ENCODE peak calls at places on chromosomes 11 and 22, in six cellular contexts. B, P, L, F, K and O are unnamed samples.

GRCh38 chr11:112321521-112322172 is 61.0 kb upstream of the PLET1 start:
- DNase-seq in B (no peak), P (peak), L (peak), F (peak), K (peak), O (peak)

GRCh38 chr11:119335091-119335654 is 846 bp downstream of the RNF26 start:
- DNase-seq in B (no peak), P (no peak), L (no peak), F (no peak), K (no peak), O (no peak)

GRCh38 chr11:70578371-70578770 is 180.0 kb downstream of the CTTN start:
- DNase-seq in B (no peak), P (no peak), L (no peak), F (no peak), K (no peak), O (no peak)

GRCh38 chr22:24836282-24836681 is 30.3 kb downstream of the SGSM1 start:
- DNase-seq in B (no peak), P (no peak), L (peak), F (no peak), K (no peak), O (no peak)

GRCh38 chr11:72222106-72222891 is 2.3 kb upstream of the INPPL1 start:
- DNase-seq in B (no peak), P (no peak), L (no peak), F (no peak), K (no peak), O (no peak)

GRCh38 chr11:92967178-92967577 is 2.3 kb upstream of the MTNR1B start:
- DNase-seq in B (no peak), P (no peak), L (no peak), F (no peak), K (no peak), O (no peak)

GRCh38 chr11:125429807-125430678 is 66.0 kb downstream of the FEZ1 start:
- DNase-seq in B (no peak), P (no peak), L (no peak), F (no peak), K (no peak), O (no peak)

GRCh38 chr22:21606775-21607174 is 23.0 kb downstream of the YDJC start:
- DNase-seq in B (no peak), P (no peak), L (no peak), F (no peak), K (no peak), O (no peak)

GRCh38 chr22:30781271-30781875 is 86.7 kb downstream of the OSBP2 start:
- DNase-seq in B (no peak), P (no peak), L (no peak), F (no peak), K (no peak), O (no peak)

GRCh38 chr11:124882339-124883071 is 15.2 kb downstream of the ROBO4 start:
- DNase-seq in B (no peak), P (peak), L (peak), F (no peak), K (no peak), O (no peak)

GRCh38 chr11:67356867-67357561 is 3.7 kb upstream of the POLD4 start:
- DNase-seq in B (no peak), P (peak), L (peak), F (peak), K (peak), O (peak)

GRCh38 chr11:65915821-65916251 is 3.0 kb downstream of the C11orf68 start:
- DNase-seq in B (peak), P (peak), L (peak), F (no peak), K (peak), O (no peak)

GRCh38 chr22:19706661-19707151 is 7.6 kb upstream of the SEPTIN5 start:
- DNase-seq in B (no peak), P (no peak), L (no peak), F (no peak), K (no peak), O (no peak)

GRCh38 chr11:75013051-75013450 is 24.3 kb downstream of the NEU3 start:
- DNase-seq in B (no peak), P (no peak), L (no peak), F (no peak), K (no peak), O (no peak)

GRCh38 chr11:114709960-114710359 is 31.6 kb downstream of the NXPE2 start:
- DNase-seq in B (no peak), P (no peak), L (no peak), F (no peak), K (no peak), O (no peak)

GRCh38 chr11:11163256-11163655 is 189.8 kb downstream of the CSNK2A3 start:
- DNase-seq in B (no peak), P (no peak), L (peak), F (no peak), K (no peak), O (no peak)

GRCh38 chr22:19066531-19067271 is 55.5 kb downstream of the DGCR2 start:
- DNase-seq in B (no peak), P (peak), L (peak), F (no peak), K (no peak), O (no peak)

GRCh38 chr22:26416670-26417270 is 12.3 kb upstream of the ASPHD2 start:
- DNase-seq in B (no peak), P (peak), L (peak), F (no peak), K (no peak), O (no peak)

GRCh38 chr22:29150701-29151100 is 55.0 kb upstream of the EMID1 start:
- DNase-seq in B (no peak), P (no peak), L (no peak), F (no peak), K (no peak), O (no peak)

GRCh38 chr11:1330473-1330872 is 21.0 kb upstream of the TOLLIP start:
- DNase-seq in B (no peak), P (no peak), L (no peak), F (no peak), K (no peak), O (peak)

GRCh38 chr11:34840736-34841386 is 75.3 kb downstream of the APIP start:
- DNase-seq in B (peak), P (peak), L (peak), F (peak), K (no peak), O (peak)

GRCh38 chr22:43272869-43273318 is 70.3 kb downstream of the SCUBE1 start:
- DNase-seq in B (no peak), P (no peak), L (no peak), F (no peak), K (no peak), O (no peak)

GRCh38 chr11:65378208-65378927 is 4.1 kb downstream of the SLC25A45 start:
- DNase-seq in B (no peak), P (no peak), L (no peak), F (no peak), K (no peak), O (peak)

DNA sequence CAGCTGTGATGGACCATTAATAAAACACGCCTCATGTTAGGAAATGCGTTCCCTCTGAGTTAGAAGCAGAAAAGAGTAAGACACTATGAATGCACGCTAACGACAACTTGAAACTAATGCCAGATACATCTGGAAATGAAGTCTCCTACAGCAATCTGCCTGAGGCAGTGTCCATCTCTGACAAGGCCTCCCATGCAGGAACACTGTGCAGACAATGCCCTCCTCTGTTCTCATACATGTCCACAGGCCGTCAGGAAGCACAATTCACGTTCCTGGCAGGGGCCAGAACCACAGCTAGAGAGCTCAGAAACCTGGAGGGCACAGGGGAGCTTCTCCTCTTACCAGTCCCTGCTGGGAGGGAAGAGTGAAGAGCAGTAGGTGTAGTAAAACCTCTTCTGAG is 41.3 kb upstream of the CYP2D6 start:
- DNase-seq in B (no peak), P (no peak), L (no peak), F (no peak), K (no peak), O (no peak)
- TF ChIP-seq CTCF in B (no peak), P (no peak), L (no peak), F (no peak), K (no peak), O (no peak)

DNA sequence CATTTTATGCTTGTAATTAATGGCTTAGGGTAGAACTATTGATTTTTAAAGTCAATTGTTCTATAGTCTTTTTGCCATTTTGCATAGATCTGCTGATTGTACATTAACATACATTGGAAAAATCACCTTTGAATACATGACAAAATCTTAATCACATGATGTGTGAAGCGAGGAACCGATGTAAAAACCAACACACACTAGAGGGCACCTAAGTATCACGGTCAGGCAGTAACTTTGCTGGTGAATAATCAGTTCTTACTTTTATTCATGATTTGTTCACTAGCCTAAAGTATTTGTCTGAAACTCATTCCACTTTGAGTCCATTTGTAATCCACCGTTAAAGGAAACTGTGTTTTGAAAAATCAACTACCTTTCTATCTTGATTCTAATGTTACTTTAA is 28.2 kb downstream of the JHY start:
- DNase-seq in B (peak), P (peak), L (peak), F (no peak), K (no peak), O (peak)
- TF ChIP-seq CTCF in B (peak), P (peak), L (peak), F (peak), K (peak), O (peak)

DNA sequence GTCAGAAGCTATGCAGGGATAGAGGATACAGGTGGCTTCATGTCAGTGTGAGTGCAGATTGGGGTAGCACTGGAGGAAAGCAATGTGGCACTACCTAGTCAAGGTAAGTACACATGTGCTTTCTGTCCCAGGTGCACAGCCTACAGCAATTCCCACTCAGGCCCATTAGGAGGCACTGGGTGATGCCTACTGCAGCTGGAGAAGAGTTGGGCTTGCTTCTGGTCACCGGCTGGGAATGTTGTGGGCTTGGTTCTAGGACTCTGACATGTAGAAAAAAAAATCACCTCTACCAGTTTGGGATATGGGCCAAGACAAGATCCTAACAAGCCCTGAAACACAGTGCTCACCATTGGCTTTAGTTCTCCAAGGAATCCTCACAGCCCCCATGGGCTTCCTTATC is 69.7 kb downstream of the TENM4 start:
- DNase-seq in B (no peak), P (no peak), L (no peak), F (no peak), K (no peak), O (no peak)
- TF ChIP-seq CTCF in B (no peak), P (no peak), L (no peak), F (no peak), K (no peak), O (no peak)

DNA sequence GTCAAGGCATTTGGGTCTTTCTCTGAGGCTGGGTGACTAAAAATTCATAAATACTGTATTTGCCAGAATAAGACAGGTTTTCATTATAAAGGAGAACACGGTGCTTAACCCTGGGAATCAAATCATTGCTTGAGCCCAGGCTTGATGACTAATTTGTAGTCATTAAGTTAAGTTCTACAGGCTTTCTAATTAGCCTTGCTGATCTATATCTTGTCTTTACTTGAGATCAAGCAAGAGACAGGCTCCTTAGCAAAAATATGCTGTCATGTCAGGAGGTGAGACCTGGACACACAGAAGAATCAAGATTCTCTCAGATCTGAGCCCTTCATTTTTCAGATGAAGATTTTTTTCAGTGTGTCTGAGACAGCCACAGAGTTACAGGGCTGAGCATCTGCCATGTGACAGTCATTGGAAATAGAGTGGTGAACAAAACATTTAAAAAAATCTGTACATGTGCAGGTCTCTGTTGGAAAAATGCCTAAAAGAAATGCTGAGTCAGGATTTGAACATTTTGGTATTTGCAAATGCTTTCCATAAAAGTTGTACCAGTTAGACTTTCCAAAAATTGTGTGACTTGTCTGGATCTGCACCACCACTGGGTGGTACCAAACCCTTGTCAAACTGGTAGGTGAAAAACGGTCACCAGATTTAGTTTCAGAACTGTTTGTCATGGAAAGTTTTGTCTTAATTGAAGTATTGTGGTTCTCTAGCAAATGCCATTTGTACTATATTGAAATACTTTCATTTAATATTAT is 14.7 kb downstream of the ACAT1 start:
- DNase-seq in B (no peak), P (peak), L (peak), F (no peak), K (no peak), O (peak)
- TF ChIP-seq CTCF in B (no peak), P (peak), L (peak), F (peak), K (peak), O (peak)

GRCh38 chr22:31969789-31970489 is 25.6 kb downstream of the YWHAH start:
- DNase-seq in B (no peak), P (peak), L (peak), F (peak), K (peak), O (peak)
- TF ChIP-seq CTCF in B (no peak), P (peak), L (peak), F (peak), K (peak), O (peak)